ENCODE peak calls at places on chromosome 13, in nine cellular contexts. T is fibroblast of pulmonary artery, F is tibial artery, Y is IMR-90, N is fibroblast of villous mesenchyme, J is activated B cell treated with CpG ODN at 0.5 μM for 24 hours, C is cardiac muscle cell, Z is HFFc6, B is glutamatergic neuron. A is an unnamed sample.

GRCh38 chr13:93227280-93227905 is 786 bp downstream of the GPC6 start:
- DNase-seq in Z (peak; percentile 13), Y (peak; percentile 52), T (peak; percentile 59), J (no peak), N (peak; percentile 52), B (peak; percentile 35), F (no peak), C (peak; percentile 70), A (no peak)

GRCh38 chr13:51154029-51154555 is 43.0 kb upstream of the C13orf42 start:
- DNase-seq in B (no peak), N (peak; percentile 67), J (no peak), F (no peak), Y (peak; percentile 30), T (peak; percentile 60), Z (no peak), C (peak; percentile 80), A (no peak)

GRCh38 chr13:105497597-105497996 is 1037.9 kb downstream of the EFNB2 start:
- DNase-seq in Y (no peak), N (no peak), B (no peak), Z (no peak), T (no peak), C (no peak), F (no peak), J (no peak), A (no peak)

GRCh38 chr13:99354371-99354951 is 47.3 kb upstream of the GPR183 start:
- DNase-seq in Y (no peak), Z (peak; percentile 28), N (no peak), B (no peak), T (no peak), F (no peak), J (no peak), C (no peak), A (no peak)

GRCh38 chr13:113393226-113393571 is 29.3 kb upstream of the GRTP1 start:
- DNase-seq in Z (no peak), B (no peak), T (no peak), F (no peak), Y (no peak), J (no peak), C (no peak), N (no peak), A (no peak)

GRCh38 chr13:28526876-28527275 is 31.9 kb upstream of the FLT1 start:
- DNase-seq in J (no peak), F (no peak), Z (no peak), B (no peak), C (no peak), T (no peak), Y (no peak), N (no peak), A (no peak)

GRCh38 chr13:113792821-113793717 is 34.0 kb downstream of the TMEM255B start:
- DNase-seq in F (no peak), J (no peak), N (no peak), C (no peak), Z (no peak), Y (no peak), T (no peak), B (no peak), A (no peak)

GRCh38 chr13:32056316-32056715 is 24.7 kb downstream of the FRY start:
- DNase-seq in F (no peak), J (no peak), Y (no peak), T (no peak), C (no peak), N (no peak), B (no peak), Z (no peak), A (no peak)

GRCh38 chr13:113919761-113920160 is 54.1 kb downstream of the C13orf46 start:
- DNase-seq in Z (no peak), F (peak; percentile 9), N (no peak), J (no peak), B (no peak), C (no peak), T (no peak), Y (no peak), A (no peak)

GRCh38 chr13:108408670-108409069 is 139.2 kb downstream of the TNFSF13B start:
- DNase-seq in Z (no peak), T (no peak), J (no peak), B (no peak), N (no peak), F (no peak), C (no peak), Y (no peak), A (no peak)

GRCh38 chr13:113178070-113178895 is 19.8 kb downstream of the PROZ start:
- DNase-seq in B (no peak), Y (peak; percentile 99), N (peak; percentile 93), Z (peak; percentile 98), C (peak; percentile 86), T (peak; percentile 89), F (no peak), J (no peak), A (no peak)

GRCh38 chr13:95536629-95537241 is 15.8 kb upstream of the CLDN10 start:
- DNase-seq in Y (peak; percentile 39), N (peak; percentile 37), Z (peak; percentile 2), C (peak; percentile 57), B (no peak), J (no peak), T (peak; percentile 63), F (no peak), A (no peak)

GRCh38 chr13:78657699-78658629 is 991 bp downstream of the OBI1 start:
- DNase-seq in C (peak; percentile 17), J (no peak), Z (no peak), B (no peak), Y (peak; percentile 8), T (peak; percentile 17), F (no peak), N (peak; percentile 29), A (peak; percentile 31)

GRCh38 chr13:36973621-36974268 is 25.4 kb downstream of the ALG5 start:
- DNase-seq in J (no peak), N (no peak), F (no peak), T (no peak), B (no peak), Y (no peak), Z (no peak), C (no peak), A (peak; percentile 33)

GRCh38 chr13:67736646-67737420 is 506.7 kb upstream of the PCDH9 start:
- DNase-seq in N (peak; percentile 33), J (no peak), C (peak; percentile 6), F (no peak), Z (no peak), T (peak; percentile 52), Y (peak; percentile 68), B (peak; percentile 23), A (no peak)

DNA sequence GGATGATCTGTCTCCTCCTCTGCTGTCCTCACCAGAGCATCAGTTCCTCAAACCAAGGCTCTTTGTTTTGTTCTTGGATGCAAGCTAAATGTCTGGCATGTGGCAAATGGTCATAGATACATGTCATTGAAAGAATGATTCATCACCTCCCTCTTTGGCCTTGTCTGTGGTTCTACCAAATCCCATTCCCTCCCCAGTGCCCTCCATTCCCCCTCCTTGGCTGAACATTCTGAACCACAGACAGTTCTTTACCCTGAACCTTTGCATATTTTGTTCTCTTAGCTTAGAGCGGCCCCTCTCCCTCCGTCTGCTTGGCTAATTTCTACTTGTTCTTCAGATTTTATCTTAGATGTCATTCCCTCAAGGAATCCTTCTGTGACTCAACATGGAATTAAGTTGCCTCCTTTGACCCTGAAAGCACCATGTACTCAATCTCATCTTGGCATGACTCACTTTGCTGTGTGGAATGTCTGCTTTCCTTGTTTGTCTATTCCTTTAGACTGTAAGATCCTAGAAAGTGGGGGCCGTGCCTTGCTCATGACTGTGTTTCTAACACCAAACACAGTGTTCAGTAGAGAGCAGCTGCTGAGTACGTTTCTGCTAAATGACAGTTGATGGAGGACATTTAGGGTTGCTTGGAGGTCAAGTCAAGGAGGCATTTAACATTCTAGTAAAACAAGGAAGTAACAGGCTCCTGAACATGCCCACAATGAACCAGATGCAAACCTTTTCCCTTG is 8.1 kb downstream of the ALOX5AP start:
- DNase-seq in C (peak; percentile 98), T (peak; percentile 98), Y (peak; percentile 99), J (no peak), F (peak; percentile 78), Z (peak; percentile 97), B (no peak), N (peak; percentile 99), A (no peak)
- TF ChIP-seq CTCF in C (no peak), T (no peak), Y (peak; percentile 23), J (no peak), F (no peak), Z (no peak), B (no peak), N (no peak), A (no peak)

DNA sequence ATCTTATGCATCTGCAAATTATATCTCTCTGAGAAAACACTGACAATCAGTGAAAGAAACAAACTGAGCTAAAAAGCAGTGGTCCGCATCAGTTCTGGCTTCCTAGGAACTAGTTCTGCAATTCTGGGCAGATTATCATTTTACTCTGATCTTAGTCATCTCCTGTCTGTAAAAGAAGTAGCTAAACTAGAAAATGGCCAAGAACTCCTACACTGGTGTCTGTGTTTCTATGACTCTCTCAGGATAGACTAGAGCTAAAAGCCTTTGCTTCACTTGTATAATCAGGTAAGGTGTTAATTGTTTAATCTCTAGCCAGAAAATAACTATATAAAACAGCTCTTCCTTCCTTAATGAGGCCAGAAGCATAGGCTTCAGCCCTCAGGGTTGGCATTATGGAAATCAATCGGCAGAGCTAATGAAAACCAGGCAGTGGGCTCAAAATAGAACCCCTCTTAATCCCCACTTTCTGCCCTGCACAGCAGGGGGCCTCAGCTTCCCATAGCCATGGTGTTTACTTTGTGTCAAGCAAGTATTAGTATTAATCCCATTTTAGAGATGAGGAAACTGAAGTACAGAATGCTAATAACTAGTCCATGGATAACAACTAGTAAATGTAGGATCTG is 459.2 kb downstream of the FGF14 start:
- DNase-seq in Y (no peak), N (no peak), T (no peak), Z (no peak), C (no peak), B (peak; percentile 25), J (no peak), F (no peak), A (no peak)
- TF ChIP-seq CTCF in Y (no peak), N (no peak), T (no peak), Z (no peak), C (no peak), B (no peak), J (no peak), F (no peak), A (peak; percentile 6)

DNA sequence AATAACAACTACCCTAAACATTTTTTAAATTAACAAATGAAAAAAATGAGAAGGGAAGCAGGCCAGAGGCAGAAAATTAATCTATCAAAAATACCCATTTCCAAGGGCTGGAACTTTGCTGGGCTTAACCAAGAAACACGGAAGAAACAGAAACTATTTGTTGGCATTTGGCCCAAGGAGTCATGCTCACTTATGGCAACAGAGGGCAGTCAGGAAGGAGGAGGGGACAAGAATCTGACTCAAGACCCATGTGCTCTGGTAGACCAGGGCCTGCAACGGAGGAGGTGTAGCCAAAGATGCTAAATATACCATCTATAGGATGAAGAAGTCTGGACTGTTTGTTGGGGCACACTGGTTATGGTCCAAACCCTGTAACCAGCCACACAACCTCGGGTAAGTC is 496.7 kb downstream of the COG6 start:
- DNase-seq in Z (peak; percentile 54), F (peak; percentile 43), Y (peak; percentile 49), B (no peak), T (peak; percentile 94), J (no peak), C (peak; percentile 89), N (peak; percentile 77), A (no peak)
- TF ChIP-seq CTCF in Z (no peak), F (no peak), Y (no peak), B (no peak), T (peak; percentile 34), J (no peak), C (peak; percentile 24), N (peak; percentile 13), A (no peak)

DNA sequence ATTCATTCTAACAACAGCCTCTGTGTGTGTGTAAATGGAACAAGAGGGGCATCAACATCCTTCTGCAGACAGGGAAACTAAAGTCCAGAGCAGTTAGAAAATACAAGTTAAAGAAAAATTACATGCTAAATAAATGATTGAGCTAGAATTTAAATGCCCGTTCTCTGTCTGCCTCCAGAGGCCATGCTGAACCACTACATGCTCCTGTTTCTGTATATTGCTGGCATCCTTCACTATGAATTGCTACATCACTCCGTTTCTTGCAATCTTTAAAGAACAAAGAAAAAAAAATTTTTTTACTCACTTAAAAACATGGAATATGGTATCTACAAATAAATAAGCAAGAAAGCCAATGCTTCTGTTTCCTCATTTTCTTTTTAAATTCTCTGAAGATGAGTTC is 47.9 kb downstream of the DCT start:
- DNase-seq in F (no peak), B (no peak), J (no peak), T (peak; percentile 58), C (peak; percentile 83), N (no peak), Y (peak; percentile 17), Z (no peak), A (no peak)
- TF ChIP-seq CTCF in F (no peak), B (no peak), J (no peak), T (peak; percentile 34), C (peak; percentile 56), N (peak; percentile 5), Y (peak; percentile 24), Z (no peak), A (no peak)